ENCODE peak calls at places on chromosomes 12 and 14, in seven cellular contexts. J is gastrocnemius medialis, Q is spleen, R is right lobe of liver, M is heart left ventricle, Z is Peyer's patch, W is transverse colon. N is an unnamed sample. For H3K4me1 and H3K36me3, the result is how much of the 10 kb centered on the place peaks cover.

GRCh38 chr14:23551266-23552028 is at the start of gene ZFHX2:
- DNase-seq in J (peak), W (peak), Q (peak), R (peak), M (peak), Z (peak), N (peak)

GRCh38 chr14:44589180-44589579 is 82.1 kb upstream of the FSCB start:
- DNase-seq in Q (no peak), W (no peak), Z (no peak), J (no peak), M (no peak), R (no peak), N (no peak)

GRCh38 chr12:5514016-5514415 is 82.1 kb downstream of the NTF3 start:
- DNase-seq in J (no peak), R (no peak), Z (no peak), W (no peak), M (no peak), Q (no peak), N (peak)

GRCh38 chr12:78146365-78146772 is 315.7 kb downstream of the NAV3 start:
- DNase-seq in M (no peak), J (no peak), Q (no peak), W (no peak), R (no peak), Z (no peak), N (no peak)

GRCh38 chr14:85466678-85467077 is 63.3 kb upstream of the FLRT2 start:
- DNase-seq in Q (no peak), J (no peak), R (no peak), M (no peak), Z (no peak), W (no peak), N (no peak)

GRCh38 chr12:25558566-25558965 is 5.5 kb upstream of the LMNTD1 start:
- DNase-seq in J (no peak), W (no peak), R (no peak), Q (no peak), Z (no peak), M (no peak), N (no peak)

GRCh38 chr12:109428038-109428629 is 49.0 kb downstream of the KCTD10 start:
- DNase-seq in Z (peak), R (peak), J (peak), W (peak), Q (peak), M (peak), N (peak)

GRCh38 chr12:122868471-122869177 is 27.3 kb downstream of the VPS37B start:
- DNase-seq in M (no peak), W (no peak), J (no peak), Z (no peak), R (no peak), Q (peak), N (peak)

GRCh38 chr14:63435838-63436237 is 107.3 kb downstream of the PPP2R5E start:
- DNase-seq in R (peak), W (peak), M (peak), Q (no peak), J (peak), Z (peak), N (peak)

GRCh38 chr14:104688755-104689619 is at the start of gene INF2:
- DNase-seq in J (peak), Q (peak), R (peak), W (peak), Z (peak), M (peak), N (no peak)
- H3K4me1 ChIP-seq in J (under half), Q (half or more), R (half or more), W (half or more), Z (under half), M (under half), N (half or more)

DNA sequence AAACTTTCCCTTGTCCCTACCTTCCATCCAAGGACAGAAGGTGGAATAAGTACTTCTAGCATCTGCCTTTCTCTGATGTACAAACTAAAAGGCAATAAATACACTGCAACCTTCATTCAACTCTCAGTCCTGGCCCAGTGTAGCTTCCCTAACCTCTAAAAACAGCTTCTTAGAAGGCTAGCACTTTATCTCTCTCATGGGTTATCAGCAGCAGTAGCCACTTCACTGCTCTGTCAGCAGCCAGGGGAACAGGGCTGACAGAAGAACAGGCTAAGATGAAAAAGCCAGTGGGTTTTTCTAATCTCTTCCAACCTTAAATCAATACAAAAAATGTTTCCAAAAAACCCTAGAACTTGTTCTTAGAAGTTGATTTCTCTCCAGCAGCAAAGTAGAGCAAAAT is 13.2 kb downstream of the BAZ2A start:
- DNase-seq in R (no peak), Z (no peak), Q (no peak), M (no peak), J (no peak), W (no peak), N (no peak)
- H3K36me3 ChIP-seq in R (half or more), Z (under half), Q (half or more), M (half or more), J (half or more), W (half or more), N (half or more)

DNA sequence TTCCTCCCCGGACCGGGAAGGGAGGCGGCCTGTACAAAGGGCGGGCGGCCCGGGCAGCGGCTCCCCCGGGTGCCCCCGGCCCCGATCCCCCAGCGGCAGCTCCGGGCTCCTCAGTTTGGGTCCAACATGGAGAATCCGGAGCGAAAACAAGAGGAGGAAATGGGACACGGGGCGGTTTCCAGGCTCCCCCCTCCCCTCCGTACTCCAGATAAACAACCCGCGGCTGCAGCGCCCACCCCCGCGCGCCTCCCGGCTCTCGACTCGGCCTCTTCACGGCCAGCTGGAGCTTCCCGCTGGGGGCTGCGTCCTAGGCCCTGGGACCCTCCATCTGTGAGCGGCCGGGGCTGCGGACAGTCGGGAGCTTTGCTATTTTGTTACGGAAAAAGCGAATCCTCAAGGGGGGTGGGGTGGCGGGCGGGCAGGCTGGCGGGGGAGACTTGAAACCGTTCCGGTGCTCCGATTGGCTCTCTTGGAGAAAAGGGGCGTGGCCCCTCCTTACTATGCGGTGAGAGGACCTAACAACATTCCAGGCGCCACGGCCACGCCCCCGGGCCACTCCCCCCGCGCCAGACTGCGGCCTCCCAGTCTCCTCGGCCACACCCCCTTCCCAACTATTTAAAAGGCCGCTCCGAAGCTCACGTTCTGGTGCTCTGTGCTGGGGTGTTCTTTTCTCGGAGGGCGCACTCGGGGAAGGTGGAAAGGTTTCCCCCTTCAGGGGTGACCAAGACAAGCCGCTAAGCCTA is at the start of gene CTDSP2:
- DNase-seq in M (peak), Z (peak), R (peak), Q (peak), J (peak), W (peak), N (peak)
- TF ChIP-seq POLR2A in M (peak), Z (peak), R (peak), Q (no peak), J (peak), W (peak), N (peak)

GRCh38 chr12:3142386-3142785 is 65.2 kb downstream of the TSPAN9 start:
- DNase-seq in Z (no peak), R (no peak), J (no peak), W (no peak), Q (no peak), M (no peak), N (no peak)

GRCh38 chr12:3145546-3146310 is 68.5 kb downstream of the TSPAN9 start:
- DNase-seq in R (no peak), J (no peak), W (no peak), Q (no peak), Z (no peak), M (no peak), N (no peak)

GRCh38 chr12:3145036-3145435 is 67.9 kb downstream of the TSPAN9 start:
- DNase-seq in R (no peak), M (peak), W (no peak), J (no peak), Z (no peak), Q (no peak), N (no peak)

GRCh38 chr12:3147260-3147659 is 70.1 kb downstream of the TSPAN9 start:
- DNase-seq in Z (no peak), J (no peak), W (no peak), M (no peak), R (no peak), Q (no peak), N (no peak)

GRCh38 chr12:3144495-3144894 is 67.3 kb downstream of the TSPAN9 start:
- DNase-seq in R (no peak), Z (no peak), Q (no peak), W (no peak), M (no peak), J (no peak), N (no peak)
- H3K4me1 ChIP-seq in R (under half), Z (under half), Q (under half), W (under half), M (under half), J (under half), N (under half)

GRCh38 chr12:131740626-131741025 is 29.7 kb downstream of the SFSWAP start:
- DNase-seq in M (no peak), Z (no peak), J (no peak), Q (no peak), W (no peak), R (no peak), N (no peak)
- H3K36me3 ChIP-seq in M (half or more), Z (under half), J (half or more), Q (half or more), W (under half), R (under half), N (half or more)

GRCh38 chr12:27192118-27192802 is 51.8 kb upstream of the STK38L start:
- DNase-seq in Q (no peak), W (no peak), J (no peak), M (no peak), R (no peak), Z (no peak), N (no peak)

GRCh38 chr12:27191531-27191930 is 52.6 kb upstream of the STK38L start:
- DNase-seq in R (no peak), W (no peak), J (no peak), Q (no peak), Z (no peak), M (no peak), N (no peak)

GRCh38 chr12:27194644-27195043 is 49.4 kb upstream of the STK38L start:
- DNase-seq in Q (no peak), Z (no peak), W (no peak), R (no peak), M (no peak), J (no peak), N (no peak)

GRCh38 chr12:27193106-27193505 is 51.0 kb upstream of the STK38L start:
- DNase-seq in Z (no peak), Q (no peak), J (no peak), M (no peak), W (no peak), R (no peak), N (no peak)

GRCh38 chr12:27193854-27194544 is 50.1 kb upstream of the STK38L start:
- DNase-seq in J (no peak), Z (no peak), Q (no peak), W (peak), M (peak), R (peak), N (no peak)
- TF ChIP-seq POLR2A in J (no peak), Z (no peak), Q (no peak), W (no peak), M (peak), R (no peak), N (no peak)

GRCh38 chr12:131904346-131904745 is 9.9 kb downstream of the ULK1 start:
- DNase-seq in Z (no peak), M (no peak), R (no peak), J (no peak), W (no peak), Q (no peak), N (no peak)

GRCh38 chr12:131900397-131900796 is 6.0 kb downstream of the ULK1 start:
- DNase-seq in W (no peak), R (no peak), J (peak), Q (peak), M (no peak), Z (no peak), N (no peak)

GRCh38 chr12:131901431-131902331 is 7.3 kb downstream of the ULK1 start:
- DNase-seq in Z (no peak), J (peak), Q (peak), W (no peak), M (peak), R (no peak), N (no peak)

GRCh38 chr12:131903270-131904255 is 9.1 kb downstream of the ULK1 start:
- DNase-seq in J (peak), Z (no peak), R (no peak), Q (peak), W (no peak), M (no peak), N (no peak)

DNA sequence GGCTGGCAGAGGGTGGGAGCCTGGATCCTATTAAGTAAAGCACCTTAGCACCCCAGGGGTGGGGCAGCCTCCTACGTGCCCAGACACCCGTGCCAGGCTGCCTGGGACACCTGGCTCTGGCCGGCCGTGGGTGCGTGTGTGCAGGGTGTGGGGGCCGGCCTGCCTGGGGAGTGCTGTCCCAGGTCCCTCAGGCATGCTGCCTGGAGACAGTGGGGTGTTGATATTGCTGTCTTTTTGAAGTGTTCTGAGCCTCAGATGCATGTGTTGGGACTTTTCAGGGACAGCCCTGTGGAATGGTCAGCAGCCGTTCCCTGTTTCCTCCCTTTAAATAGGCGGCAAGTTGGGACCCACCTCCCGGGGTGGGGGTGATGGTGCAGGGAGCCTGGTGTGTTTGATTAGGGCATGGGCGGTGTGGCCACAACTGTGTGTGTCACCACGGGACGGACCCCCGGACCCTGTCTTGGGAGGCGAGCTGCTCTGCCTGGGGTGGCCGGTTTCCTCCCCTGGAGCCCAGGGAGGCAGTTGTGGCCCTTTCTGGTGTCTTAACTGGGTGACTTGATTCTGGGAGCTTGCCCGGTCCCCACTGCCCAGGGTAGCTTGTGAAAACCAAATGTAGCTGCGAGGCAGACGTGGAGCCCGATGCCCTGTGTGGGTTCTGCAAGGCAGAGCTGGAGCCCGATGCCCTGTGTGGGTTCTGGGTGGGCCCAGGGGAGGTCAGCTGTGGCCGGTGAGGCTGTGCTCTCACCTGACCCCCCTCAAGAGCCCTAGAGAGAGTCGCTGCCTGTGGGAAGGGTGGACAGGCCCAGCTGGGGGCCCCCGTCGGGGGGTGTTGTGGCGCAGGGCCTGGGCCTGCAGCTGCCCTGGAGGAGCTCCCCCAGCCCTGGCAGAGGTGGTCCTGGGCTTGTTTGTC is 8.2 kb downstream of the ULK1 start:
- DNase-seq in W (no peak), R (no peak), Z (no peak), Q (peak), J (peak), M (no peak), N (peak)
- H3K4me1 ChIP-seq in W (under half), R (under half), Z (under half), Q (half or more), J (half or more), M (half or more), N (half or more)

N was measured in suprapubic skin.